ENCODE peak calls at places on chromosomes 2 and 18, in eight cellular contexts. One of them, this sample, is unnamed.

GRCh38 chr2:86807462-86808275 is 17.0 kb upstream of the CD8A start:
- DNase-seq in hepatocyte: peak; percentile 73
- DNase-seq in GM12878: no peak
- DNase-seq in PC-9: peak; percentile 77
- DNase-seq in mammary epithelial cell: peak; percentile 80
- DNase-seq in astrocyte: no peak
- DNase-seq in neural progenitor cell: peak; percentile 73
- DNase-seq in endothelial cell of umbilical vein: peak; percentile 29
- DNase-seq in this sample: peak; percentile 33

GRCh38 chr2:133331437-133331836 is 236.8 kb downstream of the NCKAP5 start:
- DNase-seq in astrocyte: no peak
- DNase-seq in GM12878: no peak
- DNase-seq in neural progenitor cell: no peak
- DNase-seq in hepatocyte: peak; percentile 5
- DNase-seq in PC-9: no peak
- DNase-seq in mammary epithelial cell: no peak
- DNase-seq in endothelial cell of umbilical vein: no peak
- DNase-seq in this sample: no peak

GRCh38 chr2:39731546-39731945 is 47.5 kb downstream of the THUMPD2 start:
- DNase-seq in hepatocyte: no peak
- DNase-seq in astrocyte: no peak
- DNase-seq in GM12878: no peak
- DNase-seq in mammary epithelial cell: no peak
- DNase-seq in endothelial cell of umbilical vein: no peak
- DNase-seq in PC-9: no peak
- DNase-seq in neural progenitor cell: no peak
- DNase-seq in this sample: no peak

GRCh38 chr2:219803294-219803693 is 175.9 kb downstream of the SLC4A3 start:
- DNase-seq in PC-9: no peak
- DNase-seq in neural progenitor cell: no peak
- DNase-seq in astrocyte: peak; percentile 86
- DNase-seq in GM12878: no peak
- DNase-seq in endothelial cell of umbilical vein: no peak
- DNase-seq in hepatocyte: no peak
- DNase-seq in mammary epithelial cell: peak; percentile 62
- DNase-seq in this sample: peak; percentile 48

GRCh38 chr2:30422437-30422805 is 24.6 kb upstream of the LCLAT1 start:
- DNase-seq in astrocyte: no peak
- DNase-seq in hepatocyte: peak; percentile 51
- DNase-seq in neural progenitor cell: no peak
- DNase-seq in mammary epithelial cell: peak; percentile 45
- DNase-seq in endothelial cell of umbilical vein: no peak
- DNase-seq in GM12878: peak; percentile 39
- DNase-seq in PC-9: no peak
- DNase-seq in this sample: peak; percentile 87

GRCh38 chr2:170886391-170886790 is 42.7 kb upstream of the GORASP2 start:
- DNase-seq in mammary epithelial cell: peak; percentile 90
- DNase-seq in astrocyte: peak; percentile 95
- DNase-seq in hepatocyte: no peak
- DNase-seq in endothelial cell of umbilical vein: no peak
- DNase-seq in GM12878: no peak
- DNase-seq in neural progenitor cell: no peak
- DNase-seq in PC-9: peak; percentile 15
- DNase-seq in this sample: peak; percentile 87

GRCh38 chr2:29326926-29327325 is 211.7 kb downstream of the CLIP4 start:
- DNase-seq in PC-9: no peak
- DNase-seq in astrocyte: peak; percentile 82
- DNase-seq in endothelial cell of umbilical vein: no peak
- DNase-seq in hepatocyte: no peak
- DNase-seq in neural progenitor cell: no peak
- DNase-seq in GM12878: no peak
- DNase-seq in mammary epithelial cell: no peak
- DNase-seq in this sample: no peak

GRCh38 chr2:96120991-96121390 is 4.6 kb upstream of the ADRA2B start:
- DNase-seq in GM12878: no peak
- DNase-seq in astrocyte: no peak
- DNase-seq in neural progenitor cell: no peak
- DNase-seq in hepatocyte: no peak
- DNase-seq in endothelial cell of umbilical vein: no peak
- DNase-seq in mammary epithelial cell: no peak
- DNase-seq in PC-9: no peak
- DNase-seq in this sample: no peak

GRCh38 chr18:61096231-61096630 is 237.0 kb upstream of the CDH20 start:
- DNase-seq in PC-9: no peak
- DNase-seq in endothelial cell of umbilical vein: no peak
- DNase-seq in neural progenitor cell: no peak
- DNase-seq in hepatocyte: no peak
- DNase-seq in GM12878: no peak
- DNase-seq in astrocyte: no peak
- DNase-seq in mammary epithelial cell: no peak
- DNase-seq in this sample: no peak

GRCh38 chr2:52821631-52822030 is 946.0 kb upstream of the CHAC2 start:
- DNase-seq in GM12878: no peak
- DNase-seq in mammary epithelial cell: peak; percentile 9
- DNase-seq in PC-9: no peak
- DNase-seq in astrocyte: no peak
- DNase-seq in endothelial cell of umbilical vein: no peak
- DNase-seq in hepatocyte: peak; percentile 23
- DNase-seq in neural progenitor cell: no peak
- DNase-seq in this sample: peak; percentile 0

GRCh38 chr2:173962583-173963110 is 2.5 kb downstream of the SP3 start:
- DNase-seq in GM12878: no peak
- DNase-seq in astrocyte: no peak
- DNase-seq in mammary epithelial cell: no peak
- DNase-seq in PC-9: no peak
- DNase-seq in hepatocyte: no peak
- DNase-seq in neural progenitor cell: no peak
- DNase-seq in endothelial cell of umbilical vein: peak; percentile 39
- DNase-seq in this sample: no peak

GRCh38 chr2:69149631-69150215 is 136.7 kb downstream of the ANTXR1 start:
- DNase-seq in GM12878: no peak
- DNase-seq in hepatocyte: peak; percentile 35
- DNase-seq in astrocyte: peak; percentile 74
- DNase-seq in PC-9: no peak
- DNase-seq in mammary epithelial cell: no peak
- DNase-seq in endothelial cell of umbilical vein: no peak
- DNase-seq in neural progenitor cell: peak; percentile 73
- DNase-seq in this sample: peak; percentile 73

GRCh38 chr2:70676301-70677035 is 91.5 kb downstream of the ADD2 start:
- DNase-seq in neural progenitor cell: no peak
- DNase-seq in hepatocyte: no peak
- DNase-seq in astrocyte: no peak
- DNase-seq in PC-9: no peak
- DNase-seq in GM12878: no peak
- DNase-seq in mammary epithelial cell: no peak
- DNase-seq in endothelial cell of umbilical vein: no peak
- DNase-seq in this sample: no peak

GRCh38 chr18:45565280-45565970 is 49.9 kb upstream of the SLC14A2 start:
- DNase-seq in mammary epithelial cell: peak; percentile 73
- DNase-seq in neural progenitor cell: no peak
- DNase-seq in PC-9: no peak
- DNase-seq in GM12878: no peak
- DNase-seq in hepatocyte: no peak
- DNase-seq in astrocyte: no peak
- DNase-seq in endothelial cell of umbilical vein: no peak
- DNase-seq in this sample: peak; percentile 11

DNA sequence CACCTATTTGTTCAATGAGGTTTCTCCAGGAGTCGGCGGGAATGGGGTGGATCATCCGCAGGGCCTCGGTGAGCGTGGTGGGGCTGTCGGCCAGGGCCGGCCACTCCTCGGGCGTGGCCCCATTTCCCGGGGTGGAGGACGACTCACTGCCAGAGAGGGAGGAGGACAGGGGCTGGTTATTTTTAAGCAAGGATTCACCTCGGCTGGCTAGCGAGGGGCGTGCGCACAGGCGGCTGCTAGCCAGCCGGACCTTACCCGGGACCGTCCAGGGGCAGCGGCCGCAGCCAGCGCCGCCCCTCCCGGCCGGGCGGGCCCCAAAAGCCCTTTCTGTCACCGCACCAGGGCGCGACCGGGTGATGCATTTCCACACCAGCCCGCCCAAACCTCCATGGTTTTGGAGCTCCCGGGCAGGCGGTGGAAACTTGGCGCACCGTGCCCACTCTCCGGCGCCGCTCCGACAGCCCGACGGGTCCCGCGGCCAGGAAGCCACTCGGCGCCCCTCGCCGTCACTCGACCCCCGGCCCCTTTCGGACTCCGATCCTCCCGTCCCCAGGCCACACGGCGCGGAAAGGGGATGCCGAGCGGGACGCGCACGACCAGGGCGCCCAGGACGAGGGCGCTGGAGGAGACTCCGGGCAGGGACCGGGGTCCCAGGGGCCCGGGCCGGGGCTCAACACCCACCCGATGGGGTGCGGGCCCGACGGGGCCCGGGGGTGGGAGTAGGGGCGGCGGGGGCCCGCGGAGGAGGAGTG is 57.2 kb downstream of the SNORC start:
- DNase-seq in GM12878: no peak
- DNase-seq in astrocyte: no peak
- DNase-seq in mammary epithelial cell: peak; percentile 25
- DNase-seq in neural progenitor cell: peak; percentile 45
- DNase-seq in PC-9: no peak
- DNase-seq in hepatocyte: no peak
- DNase-seq in endothelial cell of umbilical vein: no peak
- DNase-seq in this sample: peak; percentile 35
- TF ChIP-seq EZH2 in GM12878: no peak
- TF ChIP-seq EZH2 in astrocyte: peak; percentile 89
- TF ChIP-seq EZH2 in mammary epithelial cell: no peak
- TF ChIP-seq EZH2 in neural progenitor cell: peak; percentile 97
- TF ChIP-seq EZH2 in PC-9: no peak
- TF ChIP-seq EZH2 in hepatocyte: peak; percentile 90
- TF ChIP-seq EZH2 in endothelial cell of umbilical vein: peak; percentile 85
- TF ChIP-seq EZH2 in this sample: peak; percentile 34

GRCh38 chr2:127095367-127095641 is 11.7 kb downstream of the BIN1 start:
- DNase-seq in neural progenitor cell: no peak
- DNase-seq in astrocyte: no peak
- DNase-seq in GM12878: no peak
- DNase-seq in hepatocyte: no peak
- DNase-seq in mammary epithelial cell: no peak
- DNase-seq in PC-9: no peak
- DNase-seq in endothelial cell of umbilical vein: no peak
- DNase-seq in this sample: no peak

GRCh38 chr2:127092306-127092705 is 14.6 kb downstream of the BIN1 start:
- DNase-seq in neural progenitor cell: no peak
- DNase-seq in mammary epithelial cell: no peak
- DNase-seq in GM12878: no peak
- DNase-seq in endothelial cell of umbilical vein: no peak
- DNase-seq in astrocyte: no peak
- DNase-seq in hepatocyte: no peak
- DNase-seq in PC-9: no peak
- DNase-seq in this sample: no peak

GRCh38 chr2:127092951-127093516 is 13.9 kb downstream of the BIN1 start:
- DNase-seq in endothelial cell of umbilical vein: no peak
- DNase-seq in mammary epithelial cell: peak; percentile 9
- DNase-seq in hepatocyte: no peak
- DNase-seq in PC-9: no peak
- DNase-seq in neural progenitor cell: no peak
- DNase-seq in GM12878: no peak
- DNase-seq in astrocyte: no peak
- DNase-seq in this sample: no peak

GRCh38 chr2:127094509-127095366 is 12.2 kb downstream of the BIN1 start:
- DNase-seq in mammary epithelial cell: no peak
- DNase-seq in endothelial cell of umbilical vein: no peak
- DNase-seq in hepatocyte: peak; percentile 68
- DNase-seq in GM12878: no peak
- DNase-seq in PC-9: peak; percentile 88
- DNase-seq in neural progenitor cell: peak; percentile 51
- DNase-seq in astrocyte: peak; percentile 31
- DNase-seq in this sample: peak; percentile 61

GRCh38 chr2:127093648-127094210 is 13.2 kb downstream of the BIN1 start:
- DNase-seq in endothelial cell of umbilical vein: peak; percentile 53
- DNase-seq in GM12878: no peak
- DNase-seq in hepatocyte: no peak
- DNase-seq in mammary epithelial cell: no peak
- DNase-seq in PC-9: no peak
- DNase-seq in neural progenitor cell: no peak
- DNase-seq in astrocyte: no peak
- DNase-seq in this sample: no peak
- H4K20me1 ChIP-seq in endothelial cell of umbilical vein: no peaks in the 10 kb centered on the region
- H4K20me1 ChIP-seq in GM12878: no peaks in the 10 kb centered on the region
- H4K20me1 ChIP-seq in hepatocyte: peaks cover 33% of the 10 kb centered on the region
- H4K20me1 ChIP-seq in mammary epithelial cell: no peaks in the 10 kb centered on the region
- H4K20me1 ChIP-seq in PC-9: no peaks in the 10 kb centered on the region
- H4K20me1 ChIP-seq in neural progenitor cell: peaks cover 11% of the 10 kb centered on the region
- H4K20me1 ChIP-seq in astrocyte: peaks cover 81% of the 10 kb centered on the region
- H4K20me1 ChIP-seq in this sample: peaks cover 2% of the 10 kb centered on the region

DNA sequence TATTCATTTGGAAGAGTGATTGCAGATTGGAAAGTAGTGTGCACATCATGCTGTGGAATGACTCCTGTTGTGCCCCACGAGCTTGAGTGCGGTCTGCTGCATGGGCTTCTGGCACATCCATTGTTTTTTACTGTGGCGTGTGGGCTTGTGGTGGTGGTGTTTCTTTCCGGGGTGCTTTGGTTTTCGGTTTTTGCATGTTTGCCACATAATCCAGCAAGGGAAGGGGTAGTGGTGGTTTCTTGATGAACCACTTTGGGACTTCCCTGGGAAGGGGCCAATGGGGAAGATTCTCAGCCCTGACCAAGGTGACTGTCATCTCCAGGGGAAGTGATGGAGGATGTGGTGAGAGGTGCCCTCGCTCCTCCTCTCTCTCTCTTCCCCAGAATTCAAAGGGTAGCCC is 57.0 kb downstream of the COA5 start:
- DNase-seq in neural progenitor cell: no peak
- DNase-seq in GM12878: no peak
- DNase-seq in PC-9: no peak
- DNase-seq in astrocyte: no peak
- DNase-seq in mammary epithelial cell: no peak
- DNase-seq in endothelial cell of umbilical vein: no peak
- DNase-seq in hepatocyte: no peak
- DNase-seq in this sample: no peak
- TF ChIP-seq EZH2 in neural progenitor cell: no peak
- TF ChIP-seq EZH2 in GM12878: no peak
- TF ChIP-seq EZH2 in PC-9: no peak
- TF ChIP-seq EZH2 in astrocyte: no peak
- TF ChIP-seq EZH2 in mammary epithelial cell: no peak
- TF ChIP-seq EZH2 in endothelial cell of umbilical vein: no peak
- TF ChIP-seq EZH2 in hepatocyte: no peak
- TF ChIP-seq EZH2 in this sample: no peak

DNA sequence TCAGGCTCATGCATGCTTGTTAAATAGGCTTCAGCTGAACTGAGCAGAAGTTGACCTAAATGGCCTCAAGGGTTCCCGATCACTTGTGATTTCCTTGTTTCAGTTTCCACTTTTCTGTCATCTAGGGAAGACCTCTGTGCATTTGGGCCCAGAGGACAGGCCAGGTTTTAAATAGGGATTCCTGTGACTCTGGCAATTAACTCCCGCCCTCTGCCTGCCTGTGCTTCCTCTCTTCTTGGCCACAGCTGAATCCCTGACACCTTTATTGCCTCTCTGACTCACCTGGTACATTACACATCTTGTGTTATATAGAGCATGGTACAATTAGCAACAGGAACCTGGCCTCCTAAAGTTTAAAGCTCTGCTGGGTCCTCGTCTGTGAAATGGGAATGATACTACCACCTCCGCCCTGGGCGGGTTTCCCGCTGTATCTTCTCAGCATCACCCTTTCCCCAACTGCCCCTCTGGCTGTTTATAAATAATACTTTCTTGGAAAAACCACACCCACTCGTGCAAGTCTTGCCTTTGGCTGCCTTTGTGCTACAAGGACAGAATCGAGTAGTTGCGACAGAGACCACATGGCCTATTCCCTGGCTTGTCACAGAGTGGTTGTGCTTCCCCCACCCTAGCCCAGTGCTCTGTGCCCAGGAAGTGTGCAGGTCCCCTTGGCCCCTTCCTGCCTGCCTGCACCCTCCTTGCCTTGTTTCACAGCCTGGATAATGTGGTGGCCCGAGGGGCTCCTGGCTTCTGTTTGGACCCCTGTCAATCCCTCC is 8.0 kb downstream of the CABLES1 start:
- DNase-seq in GM12878: no peak
- DNase-seq in endothelial cell of umbilical vein: no peak
- DNase-seq in mammary epithelial cell: peak; percentile 80
- DNase-seq in hepatocyte: peak; percentile 70
- DNase-seq in neural progenitor cell: no peak
- DNase-seq in astrocyte: no peak
- DNase-seq in PC-9: peak; percentile 33
- DNase-seq in this sample: peak; percentile 63
- H4K20me1 ChIP-seq in GM12878: no peaks in the 10 kb centered on the region
- H4K20me1 ChIP-seq in endothelial cell of umbilical vein: no peaks in the 10 kb centered on the region
- H4K20me1 ChIP-seq in mammary epithelial cell: no peaks in the 10 kb centered on the region
- H4K20me1 ChIP-seq in hepatocyte: no peaks in the 10 kb centered on the region
- H4K20me1 ChIP-seq in neural progenitor cell: peaks cover 6% of the 10 kb centered on the region
- H4K20me1 ChIP-seq in astrocyte: peaks cover 67% of the 10 kb centered on the region
- H4K20me1 ChIP-seq in PC-9: no peaks in the 10 kb centered on the region
- H4K20me1 ChIP-seq in this sample: no peaks in the 10 kb centered on the region